ENCODE peak calls at places on chromosomes 2 and 18, in ten cellular contexts. J is endothelial cell of umbilical vein; D is CD8-positive, alpha-beta memory T cell; R is GM23338; E is stomach; L is lung; U is upper lobe of left lung; O is brain microvascular endothelial cell; H is fibroblast of mammary gland; Q is cardiac muscle cell. V is an unnamed sample.

GRCh38 chr2:111701266-111701665 is 182.7 kb downstream of the ANAPC1 start:
- DNase-seq in J (no peak), D (no peak), R (no peak), E (no peak), L (no peak), U (no peak), O (no peak), H (no peak), Q (no peak), V (no peak)

GRCh38 chr18:49018553-49018943 is 67.8 kb upstream of the SMAD7 start:
- DNase-seq in J (no peak), D (no peak), R (no peak), E (peak; percentile 22), L (no peak), U (no peak), O (no peak), H (no peak), Q (no peak), V (no peak)

GRCh38 chr18:12839526-12840196 is 44.4 kb downstream of the PTPN2 start:
- DNase-seq in J (no peak), D (peak; percentile 19), R (no peak), E (no peak), L (no peak), U (no peak), O (no peak), H (peak; percentile 58), Q (peak; percentile 64), V (peak; percentile 82)

GRCh38 chr2:70029814-70030409 is 57.4 kb upstream of the PCBP1 start:
- DNase-seq in J (peak; percentile 8), D (no peak), R (peak; percentile 80), E (peak; percentile 38), L (peak; percentile 39), U (peak; percentile 67), O (peak; percentile 24), H (peak; percentile 82), Q (peak; percentile 86), V (no peak)

GRCh38 chr18:24651472-24651871 is 191.0 kb downstream of the HRH4 start:
- DNase-seq in J (no peak), D (no peak), R (no peak), E (no peak), L (no peak), U (no peak), O (no peak), H (no peak), Q (no peak), V (no peak)

GRCh38 chr2:173657996-173658717 is 303.5 kb downstream of the CDCA7 start:
- DNase-seq in J (peak; percentile 13), D (no peak), R (no peak), E (no peak), L (no peak), U (no peak), O (peak; percentile 95), H (peak; percentile 96), Q (peak; percentile 94), V (no peak)

GRCh38 chr2:137237055-137237454 is 471.7 kb downstream of the THSD7B start:
- DNase-seq in J (no peak), D (no peak), R (no peak), E (no peak), L (no peak), U (no peak), O (peak; percentile 23), H (peak; percentile 85), Q (peak; percentile 55), V (no peak)

GRCh38 chr2:98458207-98458606 is 13.5 kb downstream of the INPP4A start:
- DNase-seq in J (peak; percentile 52), D (peak; percentile 52), R (no peak), E (no peak), L (no peak), U (no peak), O (peak; percentile 59), H (peak; percentile 62), Q (no peak), V (no peak)

GRCh38 chr2:237435844-237436590 is 22.1 kb upstream of the COL6A3 start:
- DNase-seq in J (no peak), D (no peak), R (no peak), E (no peak), L (no peak), U (no peak), O (peak; percentile 95), H (peak; percentile 83), Q (peak; percentile 93), V (no peak)

GRCh38 chr2:64819774-64820688 is 166.3 kb upstream of the SERTAD2 start:
- DNase-seq in J (no peak), D (peak; percentile 70), R (no peak), E (no peak), L (no peak), U (no peak), O (no peak), H (peak; percentile 33), Q (no peak), V (no peak)

GRCh38 chr18:51537487-51537886 is 340.0 kb upstream of the MEX3C start:
- DNase-seq in J (no peak), D (no peak), R (peak; percentile 74), E (no peak), L (no peak), U (peak; percentile 35), O (peak; percentile 9), H (no peak), Q (peak; percentile 85), V (peak; percentile 59)

GRCh38 chr18:5239447-5239846 is 42.4 kb upstream of the AKAIN1 start:
- DNase-seq in J (no peak), D (no peak), R (no peak), E (no peak), L (no peak), U (no peak), O (no peak), H (no peak), Q (no peak), V (no peak)

GRCh38 chr18:55500316-55501086 is 87.5 kb downstream of the TCF4 start:
- DNase-seq in J (peak; percentile 92), D (no peak), R (no peak), E (no peak), L (no peak), U (no peak), O (no peak), H (peak; percentile 81), Q (peak; percentile 74), V (no peak)

GRCh38 chr2:153871231-153872221 is at the start of gene GALNT13:
- DNase-seq in J (peak; percentile 1), D (no peak), R (peak; percentile 79), E (no peak), L (peak; percentile 47), U (peak; percentile 47), O (no peak), H (peak; percentile 81), Q (peak; percentile 34), V (no peak)

GRCh38 chr2:153870308-153870707 is 1.4 kb upstream of the GALNT13 start:
- DNase-seq in J (no peak), D (no peak), R (peak; percentile 3), E (no peak), L (no peak), U (no peak), O (no peak), H (peak; percentile 24), Q (no peak), V (no peak)

GRCh38 chr2:153873062-153874048 is 1.6 kb downstream of the GALNT13 start:
- DNase-seq in J (no peak), D (no peak), R (peak; percentile 43), E (no peak), L (no peak), U (no peak), O (no peak), H (peak; percentile 6), Q (no peak), V (no peak)

GRCh38 chr2:153875801-153876466 is 4.2 kb downstream of the GALNT13 start:
- DNase-seq in J (no peak), D (no peak), R (no peak), E (no peak), L (no peak), U (no peak), O (no peak), H (no peak), Q (no peak), V (no peak)

GRCh38 chr2:153872311-153873061 is 764 bp downstream of the GALNT13 start:
- DNase-seq in J (no peak), D (no peak), R (peak; percentile 11), E (no peak), L (no peak), U (no peak), O (no peak), H (peak; percentile 1), Q (no peak), V (no peak)
- H3K4me3 ChIP-seq in J (no peak overlapping the region), D (no peak overlapping the region), R (peak overlapping the region; percentile 57), E (peak overlapping the region; percentile 33), L (peak overlapping the region; percentile 32), U (no peak overlapping the region), O (peak overlapping the region; percentile 29), H (peak overlapping the region; percentile 40), Q (peak overlapping the region; percentile 45), V (no peak overlapping the region)

GRCh38 chr2:11829324-11829946 is 83.0 kb downstream of the LPIN1 start:
- DNase-seq in J (peak; percentile 65), D (peak; percentile 36), R (peak; percentile 87), E (peak; percentile 63), L (peak; percentile 60), U (peak; percentile 70), O (peak; percentile 33), H (peak; percentile 55), Q (peak; percentile 62), V (peak; percentile 53)
- H3K4me3 ChIP-seq in J (no peak overlapping the region), D (peak overlapping the region; percentile 38), R (peak overlapping the region; percentile 29), E (peak overlapping the region; percentile 29), L (no peak overlapping the region), U (no peak overlapping the region), O (peak overlapping the region; percentile 26), H (peak overlapping the region; percentile 12), Q (no peak overlapping the region), V (peak overlapping the region; percentile 34)

DNA sequence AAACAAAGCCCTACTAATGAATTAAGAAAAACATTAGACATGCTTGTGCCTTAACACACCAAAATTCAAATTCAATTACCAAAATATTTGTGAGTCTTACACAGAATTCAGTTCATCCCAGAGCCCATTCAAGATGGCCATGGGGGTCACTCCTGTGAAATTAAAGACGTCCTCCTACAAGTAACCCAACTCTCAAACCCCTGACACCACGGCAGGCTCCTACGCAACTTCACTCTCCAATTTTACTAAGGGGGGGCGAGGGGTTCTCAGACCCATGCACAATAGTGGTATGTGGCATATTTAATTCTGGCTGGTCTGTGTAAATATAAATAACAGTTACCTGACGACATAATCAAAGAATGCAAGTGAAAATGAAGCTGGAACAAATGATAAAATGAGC is 5.0 kb downstream of the ZNF516 start:
- DNase-seq in J (no peak), D (no peak), R (no peak), E (no peak), L (no peak), U (no peak), O (no peak), H (no peak), Q (no peak), V (no peak)
- H3K4me3 ChIP-seq in J (no peak overlapping the region), D (no peak overlapping the region), R (peak overlapping the region; percentile 79), E (peak overlapping the region; percentile 72), L (no peak overlapping the region), U (no peak overlapping the region), O (peak overlapping the region; percentile 79), H (peak overlapping the region; percentile 73), Q (peak overlapping the region; percentile 65), V (no peak overlapping the region)

DNA sequence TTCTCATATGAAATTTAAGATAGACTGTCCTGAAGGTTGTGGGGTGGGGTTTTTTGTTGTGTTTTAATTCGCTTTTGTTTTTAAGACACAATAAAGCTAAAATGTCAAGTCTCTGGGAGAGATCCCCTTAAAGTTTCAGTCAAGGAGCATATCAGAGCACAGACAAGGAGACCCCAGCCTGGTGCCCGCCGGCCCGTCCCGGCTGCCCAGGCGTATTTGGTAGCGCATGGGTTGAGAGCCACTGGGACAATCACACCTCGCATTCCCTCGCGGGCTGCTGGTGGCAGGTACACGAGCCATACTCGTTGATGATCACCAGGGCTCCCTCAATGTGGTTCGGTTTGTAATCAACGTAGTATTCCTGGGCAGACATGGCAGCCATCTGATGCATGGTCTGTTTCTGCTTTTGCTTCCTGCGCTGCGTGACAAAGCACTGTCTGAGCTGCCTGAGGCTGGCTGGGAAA is 2.5 kb downstream of the LRRTM1 start:
- DNase-seq in J (no peak), D (no peak), R (peak; percentile 32), E (no peak), L (no peak), U (no peak), O (no peak), H (no peak), Q (no peak), V (no peak)
- H3K4me3 ChIP-seq in J (no peak overlapping the region), D (no peak overlapping the region), R (peak overlapping the region; percentile 70), E (no peak overlapping the region), L (no peak overlapping the region), U (no peak overlapping the region), O (no peak overlapping the region), H (no peak overlapping the region), Q (peak overlapping the region; percentile 58), V (no peak overlapping the region)